ENCODE peak calls at places on chromosomes 1 and 21, in eight cellular contexts. Y is AG09319, N is AG04449, R is lower leg skin, L is GM06990, F is AG10803, D is osteocyte, Q is kidney epithelial cell. J is an unnamed sample.

GRCh38 chr1:10646347-10646861 is 150.0 kb downstream of the CASZ1 start:
- DNase-seq in Y (no peak), N (no peak), R (peak), L (no peak), F (peak), D (no peak), Q (peak), J (no peak)

GRCh38 chr1:44505210-44505993 is 100.3 kb downstream of the RNF220 start:
- DNase-seq in Y (no peak), N (no peak), R (no peak), L (no peak), F (no peak), D (no peak), Q (no peak), J (no peak)

GRCh38 chr1:181485276-181486097 is 2.2 kb downstream of the CACNA1E start:
- DNase-seq in Y (no peak), N (no peak), R (no peak), L (peak), F (no peak), D (peak), Q (no peak), J (no peak)

GRCh38 chr1:89525169-89525855 is 683 bp downstream of the LRRC8B start:
- DNase-seq in Y (no peak), N (no peak), R (peak), L (no peak), F (no peak), D (no peak), Q (no peak), J (peak)

GRCh38 chr1:15858672-15859372 is 11.3 kb downstream of the SPEN start:
- DNase-seq in Y (no peak), N (no peak), R (no peak), L (no peak), F (no peak), D (peak), Q (no peak), J (no peak)

GRCh38 chr1:42930178-42931107 is 28.2 kb downstream of the SLC2A1 start:
- DNase-seq in Y (no peak), N (no peak), R (peak), L (no peak), F (no peak), D (no peak), Q (no peak), J (no peak)

GRCh38 chr1:66624412-66625060 is 90.6 kb downstream of the SGIP1 start:
- DNase-seq in Y (peak), N (no peak), R (no peak), L (no peak), F (peak), D (no peak), Q (no peak), J (no peak)

GRCh38 chr1:9755441-9755995 is 68.2 kb downstream of the CLSTN1 start:
- DNase-seq in Y (no peak), N (no peak), R (no peak), L (no peak), F (no peak), D (no peak), Q (no peak), J (no peak)

GRCh38 chr1:98704474-98704873 is 43.0 kb downstream of the SNX7 start:
- DNase-seq in Y (no peak), N (no peak), R (no peak), L (no peak), F (peak), D (no peak), Q (no peak), J (no peak)

GRCh38 chr1:247209306-247209900 is 37.6 kb upstream of the ZNF124 start:
- DNase-seq in Y (no peak), N (no peak), R (no peak), L (no peak), F (peak), D (no peak), Q (no peak), J (no peak)

GRCh38 chr1:56301791-56302190 is 277.6 kb downstream of the PLPP3 start:
- DNase-seq in Y (peak), N (peak), R (no peak), L (no peak), F (peak), D (no peak), Q (no peak), J (no peak)

GRCh38 chr1:210239295-210240155 is 6.9 kb downstream of the SERTAD4 start:
- DNase-seq in Y (no peak), N (peak), R (no peak), L (no peak), F (peak), D (no peak), Q (no peak), J (no peak)

GRCh38 chr1:56484695-56485094 is 94.7 kb downstream of the PLPP3 start:
- DNase-seq in Y (no peak), N (no peak), R (no peak), L (no peak), F (peak), D (no peak), Q (no peak), J (no peak)

GRCh38 chr1:22057861-22058260 is 5.4 kb downstream of the CDC42 start:
- DNase-seq in Y (no peak), N (no peak), R (no peak), L (no peak), F (no peak), D (peak), Q (no peak), J (no peak)

GRCh38 chr1:64295136-64295535 is 91.7 kb downstream of the UBE2U start:
- DNase-seq in Y (no peak), N (no peak), R (no peak), L (no peak), F (no peak), D (no peak), Q (no peak), J (no peak)

GRCh38 chr21:45412909-45413581 is 8.1 kb downstream of the COL18A1 start:
- DNase-seq in Y (no peak), N (no peak), R (no peak), L (no peak), F (no peak), D (no peak), Q (no peak), J (no peak)

GRCh38 chr21:36627242-36627641 is 71.7 kb upstream of the SIM2 start:
- DNase-seq in Y (no peak), N (peak), R (no peak), L (no peak), F (peak), D (no peak), Q (peak), J (no peak)

GRCh38 chr1:230243146-230243545 is 176.1 kb downstream of the GALNT2 start:
- DNase-seq in Y (no peak), N (no peak), R (no peak), L (no peak), F (no peak), D (peak), Q (no peak), J (no peak)

GRCh38 chr1:235093685-235094592 is 34.7 kb downstream of the TOMM20 start:
- DNase-seq in Y (peak), N (no peak), R (peak), L (peak), F (peak), D (no peak), Q (no peak), J (peak)

GRCh38 chr1:8197493-8198282 is 120.2 kb upstream of the SLC45A1 start:
- DNase-seq in Y (peak), N (peak), R (no peak), L (no peak), F (peak), D (no peak), Q (peak), J (no peak)
- TF ChIP-seq CTCF in Y (no peak), N (no peak), R (no peak), L (no peak), F (no peak), D (no peak), Q (no peak), J (no peak)

DNA sequence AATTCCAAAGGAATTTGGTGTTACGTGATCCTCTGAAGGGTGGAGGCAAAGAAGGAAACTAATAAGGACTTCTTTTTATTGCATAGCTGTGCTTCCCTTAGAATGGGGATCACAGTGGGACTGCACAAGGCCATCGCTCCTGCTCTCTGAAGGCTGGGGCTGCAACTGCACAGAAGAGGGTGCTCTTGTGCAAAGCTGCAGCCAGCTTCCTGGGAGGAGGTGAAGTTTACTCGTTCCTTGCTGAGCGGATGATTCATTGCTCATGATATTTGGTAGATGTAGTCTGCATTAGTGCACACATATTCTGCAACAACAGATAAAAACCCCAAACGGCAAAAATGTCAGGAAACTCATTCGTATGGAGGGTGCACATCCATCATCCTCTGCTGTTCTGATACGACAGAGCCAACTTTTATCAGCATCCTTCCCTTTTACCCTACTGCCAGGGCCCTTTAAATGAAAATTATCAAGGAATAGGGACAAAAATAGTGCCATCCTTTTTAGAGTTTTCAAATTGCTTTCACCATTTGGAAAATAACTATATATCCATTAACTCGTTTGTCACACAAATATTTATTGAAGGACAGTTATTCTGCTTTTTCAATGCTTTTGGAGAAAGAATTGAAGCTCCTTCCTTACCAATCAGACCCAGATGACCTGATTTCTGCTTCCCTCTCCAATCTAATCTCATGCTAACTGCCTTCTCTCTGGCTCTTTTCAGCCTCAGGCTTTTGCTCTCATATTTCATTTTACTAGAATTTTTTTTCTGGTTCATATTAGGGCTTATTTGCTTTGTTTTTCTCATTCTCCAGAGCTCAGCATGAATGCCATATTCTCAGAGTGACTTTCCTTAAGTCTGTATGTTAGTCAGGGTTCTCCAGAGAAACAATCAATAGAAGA is 263.6 kb downstream of the DUSP10 start:
- DNase-seq in Y (peak), N (peak), R (peak), L (no peak), F (peak), D (no peak), Q (peak), J (peak)
- TF ChIP-seq CTCF in Y (peak), N (peak), R (no peak), L (peak), F (peak), D (peak), Q (peak), J (peak)

GRCh38 chr21:33847586-33848251 is 67.9 kb downstream of the ATP5PO start:
- DNase-seq in Y (no peak), N (no peak), R (no peak), L (no peak), F (no peak), D (no peak), Q (no peak), J (no peak)

GRCh38 chr21:33846141-33846540 is 69.5 kb downstream of the ATP5PO start:
- DNase-seq in Y (no peak), N (no peak), R (no peak), L (no peak), F (no peak), D (no peak), Q (no peak), J (no peak)

GRCh38 chr21:33843216-33843615 is 72.4 kb downstream of the ATP5PO start:
- DNase-seq in Y (no peak), N (no peak), R (no peak), L (no peak), F (peak), D (no peak), Q (no peak), J (no peak)

GRCh38 chr21:33844104-33844889 is 71.3 kb downstream of the ATP5PO start:
- DNase-seq in Y (no peak), N (no peak), R (no peak), L (no peak), F (peak), D (no peak), Q (no peak), J (no peak)

GRCh38 chr21:33844890-33845205 is 70.8 kb downstream of the ATP5PO start:
- DNase-seq in Y (no peak), N (no peak), R (no peak), L (no peak), F (no peak), D (no peak), Q (no peak), J (no peak)
- TF ChIP-seq CTCF in Y (no peak), N (no peak), R (no peak), L (no peak), F (no peak), D (no peak), Q (no peak), J (no peak)

GRCh38 chr1:46469846-46470245 is 19.8 kb upstream of the DMBX1 start:
- DNase-seq in Y (no peak), N (no peak), R (no peak), L (no peak), F (no peak), D (no peak), Q (no peak), J (no peak)

GRCh38 chr1:46464013-46464548 is 25.6 kb upstream of the DMBX1 start:
- DNase-seq in Y (no peak), N (no peak), R (no peak), L (no peak), F (no peak), D (no peak), Q (no peak), J (no peak)

GRCh38 chr1:46465981-46466476 is 23.6 kb upstream of the DMBX1 start:
- DNase-seq in Y (no peak), N (no peak), R (no peak), L (no peak), F (no peak), D (no peak), Q (no peak), J (no peak)

GRCh38 chr1:46466477-46467182 is 23.0 kb upstream of the DMBX1 start:
- DNase-seq in Y (no peak), N (no peak), R (no peak), L (no peak), F (peak), D (no peak), Q (no peak), J (no peak)

GRCh38 chr1:46467183-46467504 is 22.5 kb upstream of the DMBX1 start:
- DNase-seq in Y (no peak), N (no peak), R (no peak), L (no peak), F (no peak), D (no peak), Q (no peak), J (no peak)
- TF ChIP-seq CTCF in Y (no peak), N (no peak), R (no peak), L (no peak), F (no peak), D (no peak), Q (no peak), J (no peak)

GRCh38 chr1:100606438-100606837 is 68.5 kb downstream of the GPR88 start:
- DNase-seq in Y (peak), N (no peak), R (no peak), L (no peak), F (peak), D (no peak), Q (peak), J (no peak)
- TF ChIP-seq CTCF in Y (peak), N (peak), R (no peak), L (peak), F (peak), D (peak), Q (peak), J (no peak)

GRCh38 chr1:27368872-27369703 is 2.3 kb upstream of the MAP3K6 start:
- DNase-seq in Y (no peak), N (no peak), R (no peak), L (no peak), F (peak), D (no peak), Q (no peak), J (no peak)

GRCh38 chr1:27374687-27375086 is at the start of gene FCN3:
- DNase-seq in Y (no peak), N (no peak), R (no peak), L (no peak), F (no peak), D (no peak), Q (no peak), J (no peak)

GRCh38 chr1:27377760-27378495 is 3.3 kb upstream of the FCN3 start:
- DNase-seq in Y (no peak), N (no peak), R (no peak), L (no peak), F (no peak), D (no peak), Q (no peak), J (no peak)

GRCh38 chr1:27372022-27372807 is 2.4 kb downstream of the FCN3 start:
- DNase-seq in Y (no peak), N (no peak), R (no peak), L (no peak), F (no peak), D (no peak), Q (no peak), J (no peak)

DNA sequence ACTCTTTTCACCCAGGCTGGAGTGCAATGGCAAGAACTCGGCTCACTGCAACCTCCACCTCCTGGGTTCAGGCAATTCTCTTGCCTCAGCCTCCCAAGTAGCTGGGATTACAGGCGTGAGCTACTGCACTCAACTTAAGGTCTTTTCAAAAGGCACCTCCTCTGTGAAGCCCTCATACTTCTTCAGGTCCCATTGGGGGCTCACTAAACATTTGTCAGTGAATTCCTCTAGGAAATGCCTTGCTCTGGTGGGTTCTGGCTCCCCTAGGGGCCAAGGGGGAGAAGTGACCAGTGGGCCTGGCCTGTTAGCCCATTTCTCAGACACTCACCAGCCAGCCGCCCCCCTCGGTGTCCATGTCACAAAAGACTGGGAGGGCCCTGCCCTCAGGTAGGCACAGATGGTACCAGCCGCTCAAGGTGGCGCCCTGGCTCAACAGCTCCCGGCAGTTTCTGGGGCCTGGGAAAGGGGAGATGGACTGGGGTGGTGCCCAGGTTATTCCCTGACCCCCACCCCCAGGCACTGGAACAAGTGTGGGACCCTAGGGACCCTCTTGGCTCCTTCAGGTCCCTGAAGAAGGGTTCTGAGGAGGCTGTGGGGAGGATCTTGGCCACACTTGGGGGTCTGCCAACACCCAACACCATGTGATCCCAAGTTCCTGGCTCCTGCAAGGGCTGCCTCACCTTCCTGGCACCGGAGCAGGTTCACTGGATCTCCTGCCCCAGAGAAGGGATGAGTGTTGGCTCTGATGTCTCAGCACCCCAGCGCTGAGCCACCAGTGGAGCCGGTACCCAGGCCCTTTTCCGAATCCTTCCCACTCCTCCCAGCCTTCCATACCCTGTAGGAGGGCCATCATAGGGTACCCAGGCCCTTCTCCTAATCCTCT is 1.6 kb downstream of the FCN3 start:
- DNase-seq in Y (no peak), N (no peak), R (no peak), L (no peak), F (no peak), D (no peak), Q (no peak), J (no peak)
- TF ChIP-seq CTCF in Y (peak), N (peak), R (no peak), L (peak), F (peak), D (peak), Q (peak), J (no peak)

DNA sequence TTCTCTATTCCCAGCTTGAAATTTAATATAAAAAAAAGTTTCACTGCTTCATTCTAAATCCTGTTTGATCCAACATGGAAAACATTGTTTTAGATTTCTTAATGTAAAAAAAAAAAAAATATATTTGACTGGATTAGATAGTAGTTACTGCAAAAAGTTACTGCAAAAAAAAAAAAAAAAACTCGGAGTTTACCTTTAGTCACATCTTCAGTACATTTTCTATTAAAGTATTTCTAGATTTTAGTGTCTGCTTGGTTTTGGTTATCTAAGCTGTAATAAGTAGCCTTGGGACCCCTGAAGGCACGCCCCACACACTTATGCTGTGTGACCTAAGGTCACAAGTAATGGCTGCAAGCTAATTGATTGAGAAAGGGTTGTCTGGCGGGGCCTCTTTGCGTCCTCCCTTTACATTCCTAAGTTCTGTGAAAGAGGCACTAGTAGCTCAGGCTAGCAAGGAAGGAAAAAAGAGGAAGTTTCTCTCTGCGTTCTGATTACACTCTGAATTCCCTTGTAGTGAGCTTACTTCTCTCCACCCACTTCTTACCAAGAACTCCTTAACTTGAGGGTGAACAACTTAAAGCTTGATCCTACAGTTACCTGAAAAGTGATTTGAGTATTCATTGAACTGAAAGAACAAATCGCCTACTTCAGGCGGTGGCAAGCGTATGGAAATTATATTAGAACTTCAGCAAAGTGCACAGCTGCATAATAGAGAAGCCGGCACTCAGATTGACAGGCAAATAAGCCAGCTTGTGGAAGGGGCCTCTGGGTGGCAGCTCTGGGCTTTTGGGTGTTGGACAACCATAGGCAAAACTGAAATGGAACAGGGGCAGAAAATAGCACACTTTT is 464.2 kb downstream of the USP25 start:
- DNase-seq in Y (peak), N (peak), R (peak), L (peak), F (peak), D (peak), Q (peak), J (no peak)
- TF ChIP-seq CTCF in Y (peak), N (peak), R (no peak), L (peak), F (peak), D (peak), Q (no peak), J (no peak)

GRCh38 chr1:31501505-31501904 is 74.8 kb upstream of the TINAGL1 start:
- DNase-seq in Y (no peak), N (no peak), R (no peak), L (no peak), F (no peak), D (no peak), Q (no peak), J (no peak)
- TF ChIP-seq CTCF in Y (no peak), N (peak), R (no peak), L (no peak), F (peak), D (no peak), Q (no peak), J (no peak)

J was measured in CD4-positive, alpha-beta T cell.